ENCODE peak calls at places on chromosomes 1 and 21, in ten cellular contexts. One of them, this sample, is unnamed.

GRCh38 chr21:45542667-45543370 is 579 bp upstream of the SLC19A1 start:
- DNase-seq in IMR-90: no peak
- DNase-seq in fibroblast of the aortic adventitia: no peak
- DNase-seq in Calu3: no peak
- DNase-seq in transverse colon: no peak
- DNase-seq in WERI-Rb-1: no peak
- DNase-seq in left ventricle myocardium inferior: peak; percentile 25
- DNase-seq in progenitor cell of endocrine pancreas: peak; percentile 10
- DNase-seq in K562: no peak
- DNase-seq in A549: no peak
- DNase-seq in this sample: peak; percentile 69

GRCh38 chr1:58699011-58699762 is 675 bp downstream of the MYSM1 start:
- DNase-seq in IMR-90: no peak
- DNase-seq in fibroblast of the aortic adventitia: peak; percentile 22
- DNase-seq in Calu3: no peak
- DNase-seq in transverse colon: peak; percentile 10
- DNase-seq in WERI-Rb-1: no peak
- DNase-seq in left ventricle myocardium inferior: no peak
- DNase-seq in progenitor cell of endocrine pancreas: no peak
- DNase-seq in K562: peak; percentile 46
- DNase-seq in A549: no peak
- DNase-seq in this sample: no peak

GRCh38 chr1:51263147-51263850 is 27.2 kb downstream of the RNF11 start:
- DNase-seq in IMR-90: no peak
- DNase-seq in fibroblast of the aortic adventitia: no peak
- DNase-seq in Calu3: no peak
- DNase-seq in transverse colon: no peak
- DNase-seq in WERI-Rb-1: no peak
- DNase-seq in left ventricle myocardium inferior: no peak
- DNase-seq in progenitor cell of endocrine pancreas: no peak
- DNase-seq in K562: no peak
- DNase-seq in A549: no peak
- DNase-seq in this sample: no peak

GRCh38 chr21:43933680-43934079 is 68.7 kb downstream of the AGPAT3 start:
- DNase-seq in IMR-90: no peak
- DNase-seq in fibroblast of the aortic adventitia: no peak
- DNase-seq in Calu3: no peak
- DNase-seq in transverse colon: no peak
- DNase-seq in WERI-Rb-1: no peak
- DNase-seq in left ventricle myocardium inferior: no peak
- DNase-seq in progenitor cell of endocrine pancreas: no peak
- DNase-seq in K562: no peak
- DNase-seq in A549: no peak
- DNase-seq in this sample: no peak

GRCh38 chr1:53371121-53371666 is 43.3 kb upstream of the LRP8 start:
- DNase-seq in IMR-90: no peak
- DNase-seq in fibroblast of the aortic adventitia: no peak
- DNase-seq in Calu3: no peak
- DNase-seq in transverse colon: no peak
- DNase-seq in WERI-Rb-1: peak; percentile 70
- DNase-seq in left ventricle myocardium inferior: no peak
- DNase-seq in progenitor cell of endocrine pancreas: no peak
- DNase-seq in K562: no peak
- DNase-seq in A549: no peak
- DNase-seq in this sample: peak; percentile 66

GRCh38 chr1:203428981-203429599 is 46.5 kb upstream of the PRELP start:
- DNase-seq in IMR-90: no peak
- DNase-seq in fibroblast of the aortic adventitia: no peak
- DNase-seq in Calu3: no peak
- DNase-seq in transverse colon: peak; percentile 79
- DNase-seq in WERI-Rb-1: peak; percentile 17
- DNase-seq in left ventricle myocardium inferior: no peak
- DNase-seq in progenitor cell of endocrine pancreas: no peak
- DNase-seq in K562: no peak
- DNase-seq in A549: no peak
- DNase-seq in this sample: no peak

GRCh38 chr1:9798236-9799130 is 25.3 kb downstream of the CLSTN1 start:
- DNase-seq in IMR-90: peak; percentile 18
- DNase-seq in fibroblast of the aortic adventitia: peak; percentile 98
- DNase-seq in Calu3: no peak
- DNase-seq in transverse colon: no peak
- DNase-seq in WERI-Rb-1: no peak
- DNase-seq in left ventricle myocardium inferior: no peak
- DNase-seq in progenitor cell of endocrine pancreas: no peak
- DNase-seq in K562: peak; percentile 3
- DNase-seq in A549: no peak
- DNase-seq in this sample: no peak

GRCh38 chr1:20141001-20141400 is 1.9 kb downstream of the PLA2G2F start:
- DNase-seq in IMR-90: no peak
- DNase-seq in fibroblast of the aortic adventitia: no peak
- DNase-seq in Calu3: no peak
- DNase-seq in transverse colon: no peak
- DNase-seq in WERI-Rb-1: no peak
- DNase-seq in left ventricle myocardium inferior: no peak
- DNase-seq in progenitor cell of endocrine pancreas: no peak
- DNase-seq in K562: no peak
- DNase-seq in A549: no peak
- DNase-seq in this sample: no peak

GRCh38 chr1:39132505-39133339 is 71.8 kb upstream of the MACF1 start:
- DNase-seq in IMR-90: peak; percentile 57
- DNase-seq in fibroblast of the aortic adventitia: peak; percentile 51
- DNase-seq in Calu3: peak; percentile 85
- DNase-seq in transverse colon: peak; percentile 74
- DNase-seq in WERI-Rb-1: peak; percentile 40
- DNase-seq in left ventricle myocardium inferior: peak; percentile 74
- DNase-seq in progenitor cell of endocrine pancreas: peak; percentile 32
- DNase-seq in K562: peak; percentile 29
- DNase-seq in A549: peak; percentile 22
- DNase-seq in this sample: no peak

GRCh38 chr1:234743866-234744581 is 134.0 kb upstream of the IRF2BP2 start:
- DNase-seq in IMR-90: peak; percentile 24
- DNase-seq in fibroblast of the aortic adventitia: peak; percentile 55
- DNase-seq in Calu3: no peak
- DNase-seq in transverse colon: no peak
- DNase-seq in WERI-Rb-1: no peak
- DNase-seq in left ventricle myocardium inferior: no peak
- DNase-seq in progenitor cell of endocrine pancreas: no peak
- DNase-seq in K562: no peak
- DNase-seq in A549: no peak
- DNase-seq in this sample: no peak

GRCh38 chr21:46607605-46608004 is 2.7 kb upstream of the S100B start:
- DNase-seq in IMR-90: no peak
- DNase-seq in fibroblast of the aortic adventitia: no peak
- DNase-seq in Calu3: no peak
- DNase-seq in transverse colon: no peak
- DNase-seq in WERI-Rb-1: no peak
- DNase-seq in left ventricle myocardium inferior: no peak
- DNase-seq in progenitor cell of endocrine pancreas: no peak
- DNase-seq in K562: no peak
- DNase-seq in A549: no peak
- DNase-seq in this sample: no peak

GRCh38 chr1:55437692-55438091 is 222.5 kb upstream of the USP24 start:
- DNase-seq in IMR-90: no peak
- DNase-seq in fibroblast of the aortic adventitia: no peak
- DNase-seq in Calu3: no peak
- DNase-seq in transverse colon: no peak
- DNase-seq in WERI-Rb-1: no peak
- DNase-seq in left ventricle myocardium inferior: no peak
- DNase-seq in progenitor cell of endocrine pancreas: no peak
- DNase-seq in K562: no peak
- DNase-seq in A549: no peak
- DNase-seq in this sample: no peak

GRCh38 chr1:198040880-198041279 is 115.9 kb upstream of the NEK7 start:
- DNase-seq in IMR-90: no peak
- DNase-seq in fibroblast of the aortic adventitia: no peak
- DNase-seq in Calu3: no peak
- DNase-seq in transverse colon: no peak
- DNase-seq in WERI-Rb-1: no peak
- DNase-seq in left ventricle myocardium inferior: no peak
- DNase-seq in progenitor cell of endocrine pancreas: no peak
- DNase-seq in K562: no peak
- DNase-seq in A549: no peak
- DNase-seq in this sample: no peak

DNA sequence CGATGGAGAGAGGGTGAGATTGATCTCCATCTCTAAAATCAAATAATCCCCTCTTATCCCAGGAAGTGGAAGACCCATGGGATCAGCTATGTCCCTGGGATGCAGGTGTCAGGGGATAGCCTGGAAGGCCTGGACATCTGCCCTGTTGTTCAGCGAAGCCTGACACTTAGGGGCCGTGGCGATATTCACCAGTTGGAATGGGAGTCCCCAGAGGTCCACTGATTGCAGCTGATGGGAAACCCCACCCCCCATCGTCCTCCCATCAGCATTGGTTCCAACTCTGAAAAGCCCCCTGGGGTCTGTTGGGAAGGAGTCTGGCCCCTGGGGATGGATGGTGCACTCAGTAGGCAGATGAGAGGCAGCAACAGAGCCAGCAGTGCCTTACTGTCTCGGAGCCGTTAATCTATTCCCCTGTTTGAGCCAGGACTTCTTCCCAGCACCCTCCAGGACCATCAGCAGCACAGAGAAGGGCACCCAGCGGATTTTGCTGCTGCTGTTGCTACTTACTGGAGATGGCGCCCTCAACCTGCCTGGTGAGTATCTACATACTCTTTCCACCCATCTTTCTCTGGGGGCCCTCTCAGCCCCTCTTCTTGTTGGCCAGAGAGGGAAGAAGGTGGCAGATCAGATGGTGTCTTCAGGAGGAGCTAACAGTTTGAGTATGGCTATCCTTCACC is 13.4 kb downstream of the CATSPER4 start:
- DNase-seq in IMR-90: no peak
- DNase-seq in fibroblast of the aortic adventitia: no peak
- DNase-seq in Calu3: no peak
- DNase-seq in transverse colon: no peak
- DNase-seq in WERI-Rb-1: peak; percentile 41
- DNase-seq in left ventricle myocardium inferior: no peak
- DNase-seq in progenitor cell of endocrine pancreas: no peak
- DNase-seq in K562: no peak
- DNase-seq in A549: no peak
- DNase-seq in this sample: no peak
- TF ChIP-seq CTCF in IMR-90: no peak
- TF ChIP-seq CTCF in fibroblast of the aortic adventitia: no peak
- TF ChIP-seq CTCF in Calu3: no peak
- TF ChIP-seq CTCF in transverse colon: no peak
- TF ChIP-seq CTCF in WERI-Rb-1: peak; percentile 51
- TF ChIP-seq CTCF in left ventricle myocardium inferior: no peak
- TF ChIP-seq CTCF in progenitor cell of endocrine pancreas: no peak
- TF ChIP-seq CTCF in K562: peak; percentile 62
- TF ChIP-seq CTCF in A549: no peak
- TF ChIP-seq CTCF in this sample: no peak

DNA sequence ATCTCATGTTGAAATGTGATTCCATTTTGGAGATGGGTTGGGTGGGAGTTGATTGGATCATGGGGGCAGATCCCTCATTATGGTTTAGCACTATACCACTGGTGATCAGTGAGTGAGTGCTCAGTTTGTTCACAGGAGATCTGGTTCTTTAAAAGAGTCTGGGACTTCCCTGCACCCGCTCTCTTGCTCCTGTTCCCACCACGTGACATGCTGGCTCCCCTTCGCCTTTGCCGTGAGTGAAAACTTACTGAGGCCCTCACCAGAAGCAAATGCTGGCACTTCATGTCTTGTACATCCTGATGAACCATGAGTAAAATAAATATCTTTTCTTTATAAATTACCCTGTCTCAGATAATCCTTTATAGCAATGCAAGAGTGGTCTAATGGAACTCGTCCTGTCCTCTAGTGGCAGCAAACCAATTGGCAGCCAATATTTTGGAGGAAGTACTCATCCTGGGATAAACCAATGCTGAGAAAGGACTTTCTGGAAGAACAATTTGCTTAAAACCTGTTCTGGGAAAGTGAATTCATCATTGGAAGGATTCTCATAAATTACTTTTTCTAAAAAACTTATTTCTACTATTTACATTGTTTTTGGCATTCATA is 27.8 kb upstream of the CYP4A11 start:
- DNase-seq in IMR-90: no peak
- DNase-seq in fibroblast of the aortic adventitia: no peak
- DNase-seq in Calu3: no peak
- DNase-seq in transverse colon: no peak
- DNase-seq in WERI-Rb-1: no peak
- DNase-seq in left ventricle myocardium inferior: no peak
- DNase-seq in progenitor cell of endocrine pancreas: no peak
- DNase-seq in K562: peak; percentile 14
- DNase-seq in A549: no peak
- DNase-seq in this sample: no peak
- TF ChIP-seq CTCF in IMR-90: no peak
- TF ChIP-seq CTCF in fibroblast of the aortic adventitia: peak; percentile 25
- TF ChIP-seq CTCF in Calu3: no peak
- TF ChIP-seq CTCF in transverse colon: peak; percentile 10
- TF ChIP-seq CTCF in WERI-Rb-1: peak; percentile 35
- TF ChIP-seq CTCF in left ventricle myocardium inferior: peak; percentile 24
- TF ChIP-seq CTCF in progenitor cell of endocrine pancreas: peak; percentile 36
- TF ChIP-seq CTCF in K562: peak; percentile 26
- TF ChIP-seq CTCF in A549: no peak
- TF ChIP-seq CTCF in this sample: peak; percentile 53

GRCh38 chr1:35320937-35321336 is 52.4 kb downstream of the ZMYM4 start:
- DNase-seq in IMR-90: no peak
- DNase-seq in fibroblast of the aortic adventitia: no peak
- DNase-seq in Calu3: no peak
- DNase-seq in transverse colon: no peak
- DNase-seq in WERI-Rb-1: no peak
- DNase-seq in left ventricle myocardium inferior: no peak
- DNase-seq in progenitor cell of endocrine pancreas: no peak
- DNase-seq in K562: no peak
- DNase-seq in A549: no peak
- DNase-seq in this sample: no peak
- TF ChIP-seq CTCF in IMR-90: no peak
- TF ChIP-seq CTCF in fibroblast of the aortic adventitia: no peak
- TF ChIP-seq CTCF in Calu3: no peak
- TF ChIP-seq CTCF in transverse colon: no peak
- TF ChIP-seq CTCF in WERI-Rb-1: no peak
- TF ChIP-seq CTCF in left ventricle myocardium inferior: no peak
- TF ChIP-seq CTCF in progenitor cell of endocrine pancreas: no peak
- TF ChIP-seq CTCF in K562: no peak
- TF ChIP-seq CTCF in A549: no peak
- TF ChIP-seq CTCF in this sample: no peak

DNA sequence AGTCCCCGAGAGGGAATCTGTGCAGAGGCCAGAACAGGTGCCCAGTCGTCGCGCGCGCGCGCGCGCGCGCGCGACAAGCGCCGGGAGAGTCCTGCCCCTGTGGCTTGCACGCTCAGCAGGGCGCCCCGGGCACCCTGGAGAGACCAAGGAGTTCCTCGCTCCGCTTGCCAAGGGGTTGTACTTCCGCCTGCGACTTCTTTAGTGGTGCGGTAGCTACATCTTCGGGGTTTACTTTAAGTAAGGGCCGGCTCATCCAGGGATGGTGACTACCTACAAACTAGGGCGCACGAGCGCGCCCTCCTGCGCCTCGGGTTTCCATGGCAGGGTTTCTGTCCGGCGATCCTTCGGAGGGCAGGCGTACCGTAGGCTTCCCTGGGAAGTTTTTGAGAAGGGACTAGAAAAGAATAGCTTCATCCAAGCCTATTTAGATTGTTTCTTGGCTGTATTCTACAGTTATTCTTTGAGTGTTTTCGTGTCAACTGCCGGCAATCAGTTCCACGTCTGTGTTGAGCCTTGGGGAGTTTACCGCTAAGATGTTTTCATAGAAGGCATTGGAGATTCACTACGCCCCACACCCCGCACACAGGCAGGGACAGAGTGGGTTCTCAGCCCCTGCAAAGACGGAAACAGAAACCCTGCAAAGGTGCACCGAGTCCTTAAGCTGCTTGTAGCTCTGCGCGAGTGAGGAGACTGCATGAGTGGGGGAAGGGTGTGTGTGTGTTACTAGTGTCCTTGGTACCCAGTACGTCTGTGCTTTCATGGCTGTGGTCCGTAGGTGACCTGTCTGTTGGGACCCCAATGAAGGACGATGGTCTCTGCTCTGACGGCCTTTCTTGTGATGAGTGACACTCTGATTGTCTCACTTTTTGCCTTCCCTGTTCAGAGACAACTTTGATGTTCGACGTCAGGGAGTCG is 1.7 kb downstream of the LHX4 start:
- DNase-seq in IMR-90: peak; percentile 45
- DNase-seq in fibroblast of the aortic adventitia: peak; percentile 32
- DNase-seq in Calu3: peak; percentile 64
- DNase-seq in transverse colon: no peak
- DNase-seq in WERI-Rb-1: peak; percentile 71
- DNase-seq in left ventricle myocardium inferior: no peak
- DNase-seq in progenitor cell of endocrine pancreas: no peak
- DNase-seq in K562: no peak
- DNase-seq in A549: peak; percentile 80
- DNase-seq in this sample: no peak
- TF ChIP-seq CTCF in IMR-90: no peak
- TF ChIP-seq CTCF in fibroblast of the aortic adventitia: no peak
- TF ChIP-seq CTCF in Calu3: no peak
- TF ChIP-seq CTCF in transverse colon: no peak
- TF ChIP-seq CTCF in WERI-Rb-1: peak; percentile 67
- TF ChIP-seq CTCF in left ventricle myocardium inferior: no peak
- TF ChIP-seq CTCF in progenitor cell of endocrine pancreas: no peak
- TF ChIP-seq CTCF in K562: no peak
- TF ChIP-seq CTCF in A549: peak; percentile 46
- TF ChIP-seq CTCF in this sample: no peak